ENCODE peak calls at places on chromosomes 13 and 19, in ten cellular contexts. One of them, this sample, is unnamed.

GRCh38 chr13:109738298-109738746 is 48.1 kb downstream of the IRS2 start:
- DNase-seq in NCI-H82: no peak
- DNase-seq in kidney epithelial cell: no peak
- DNase-seq in SHP77: no peak
- DNase-seq in activated T-cell treated with anti-CD3 and anti-CD28 coated beads for 1 hour: no peak
- DNase-seq in activated CD8-positive, alpha-beta memory T cell treated with anti-CD3 and anti-CD28 coated beads for 4 hours: no peak
- DNase-seq in activated naive CD4-positive, alpha-beta T cell treated with Interleukin-2 at 50 U/mL for 16 hours: no peak
- DNase-seq in endodermal cell: peak; percentile 38
- DNase-seq in astrocyte of the hippocampus: no peak
- DNase-seq in iPS DF 19.7: no peak
- DNase-seq in this sample: peak; percentile 86

GRCh38 chr13:49998714-49999624 is 2.1 kb downstream of the TRIM13 start:
- DNase-seq in SHP77: no peak
- DNase-seq in iPS DF 19.7: no peak
- DNase-seq in astrocyte of the hippocampus: no peak
- DNase-seq in kidney epithelial cell: no peak
- DNase-seq in NCI-H82: no peak
- DNase-seq in activated CD8-positive, alpha-beta memory T cell treated with anti-CD3 and anti-CD28 coated beads for 4 hours: no peak
- DNase-seq in activated naive CD4-positive, alpha-beta T cell treated with Interleukin-2 at 50 U/mL for 16 hours: no peak
- DNase-seq in activated T-cell treated with anti-CD3 and anti-CD28 coated beads for 1 hour: no peak
- DNase-seq in endodermal cell: peak; percentile 83
- DNase-seq in this sample: no peak

GRCh38 chr19:12706332-12706718 is 9.9 kb upstream of the FBXW9 start:
- DNase-seq in NCI-H82: no peak
- DNase-seq in activated T-cell treated with anti-CD3 and anti-CD28 coated beads for 1 hour: no peak
- DNase-seq in activated naive CD4-positive, alpha-beta T cell treated with Interleukin-2 at 50 U/mL for 16 hours: no peak
- DNase-seq in activated CD8-positive, alpha-beta memory T cell treated with anti-CD3 and anti-CD28 coated beads for 4 hours: no peak
- DNase-seq in iPS DF 19.7: no peak
- DNase-seq in kidney epithelial cell: no peak
- DNase-seq in SHP77: no peak
- DNase-seq in astrocyte of the hippocampus: no peak
- DNase-seq in endodermal cell: no peak
- DNase-seq in this sample: no peak

GRCh38 chr19:18223860-18224524 is 2.2 kb downstream of the PDE4C start:
- DNase-seq in astrocyte of the hippocampus: peak; percentile 26
- DNase-seq in endodermal cell: peak; percentile 96
- DNase-seq in activated T-cell treated with anti-CD3 and anti-CD28 coated beads for 1 hour: no peak
- DNase-seq in NCI-H82: peak; percentile 94
- DNase-seq in activated naive CD4-positive, alpha-beta T cell treated with Interleukin-2 at 50 U/mL for 16 hours: no peak
- DNase-seq in iPS DF 19.7: no peak
- DNase-seq in activated CD8-positive, alpha-beta memory T cell treated with anti-CD3 and anti-CD28 coated beads for 4 hours: no peak
- DNase-seq in SHP77: no peak
- DNase-seq in kidney epithelial cell: no peak
- DNase-seq in this sample: no peak

GRCh38 chr13:54633461-54633860 is 1604.8 kb downstream of the OLFM4 start:
- DNase-seq in SHP77: no peak
- DNase-seq in activated CD8-positive, alpha-beta memory T cell treated with anti-CD3 and anti-CD28 coated beads for 4 hours: no peak
- DNase-seq in iPS DF 19.7: no peak
- DNase-seq in kidney epithelial cell: no peak
- DNase-seq in endodermal cell: no peak
- DNase-seq in NCI-H82: peak; percentile 40
- DNase-seq in activated T-cell treated with anti-CD3 and anti-CD28 coated beads for 1 hour: no peak
- DNase-seq in astrocyte of the hippocampus: no peak
- DNase-seq in activated naive CD4-positive, alpha-beta T cell treated with Interleukin-2 at 50 U/mL for 16 hours: no peak
- DNase-seq in this sample: no peak

GRCh38 chr19:28213476-28214082 is 999.4 kb downstream of the UQCRFS1 start:
- DNase-seq in astrocyte of the hippocampus: peak; percentile 66
- DNase-seq in activated T-cell treated with anti-CD3 and anti-CD28 coated beads for 1 hour: no peak
- DNase-seq in SHP77: no peak
- DNase-seq in activated naive CD4-positive, alpha-beta T cell treated with Interleukin-2 at 50 U/mL for 16 hours: no peak
- DNase-seq in endodermal cell: no peak
- DNase-seq in NCI-H82: peak; percentile 73
- DNase-seq in activated CD8-positive, alpha-beta memory T cell treated with anti-CD3 and anti-CD28 coated beads for 4 hours: no peak
- DNase-seq in kidney epithelial cell: no peak
- DNase-seq in iPS DF 19.7: peak; percentile 15
- DNase-seq in this sample: no peak

GRCh38 chr13:113291997-113292862 is 4.8 kb upstream of the LAMP1 start:
- DNase-seq in activated naive CD4-positive, alpha-beta T cell treated with Interleukin-2 at 50 U/mL for 16 hours: peak; percentile 37
- DNase-seq in endodermal cell: peak; percentile 68
- DNase-seq in activated T-cell treated with anti-CD3 and anti-CD28 coated beads for 1 hour: peak; percentile 5
- DNase-seq in astrocyte of the hippocampus: peak; percentile 20
- DNase-seq in NCI-H82: no peak
- DNase-seq in activated CD8-positive, alpha-beta memory T cell treated with anti-CD3 and anti-CD28 coated beads for 4 hours: no peak
- DNase-seq in SHP77: peak; percentile 58
- DNase-seq in kidney epithelial cell: no peak
- DNase-seq in iPS DF 19.7: no peak
- DNase-seq in this sample: no peak

GRCh38 chr19:41426952-41427646 is at the start of gene B3GNT8:
- DNase-seq in activated CD8-positive, alpha-beta memory T cell treated with anti-CD3 and anti-CD28 coated beads for 4 hours: no peak
- DNase-seq in SHP77: peak; percentile 72
- DNase-seq in endodermal cell: peak; percentile 96
- DNase-seq in activated T-cell treated with anti-CD3 and anti-CD28 coated beads for 1 hour: peak; percentile 23
- DNase-seq in iPS DF 19.7: no peak
- DNase-seq in astrocyte of the hippocampus: peak; percentile 91
- DNase-seq in NCI-H82: peak; percentile 73
- DNase-seq in activated naive CD4-positive, alpha-beta T cell treated with Interleukin-2 at 50 U/mL for 16 hours: peak; percentile 46
- DNase-seq in kidney epithelial cell: peak; percentile 12
- DNase-seq in this sample: peak; percentile 51

GRCh38 chr19:2715470-2716274 is 5.5 kb downstream of the DIRAS1 start:
- DNase-seq in endodermal cell: no peak
- DNase-seq in kidney epithelial cell: no peak
- DNase-seq in activated CD8-positive, alpha-beta memory T cell treated with anti-CD3 and anti-CD28 coated beads for 4 hours: no peak
- DNase-seq in NCI-H82: no peak
- DNase-seq in iPS DF 19.7: no peak
- DNase-seq in SHP77: no peak
- DNase-seq in astrocyte of the hippocampus: no peak
- DNase-seq in activated T-cell treated with anti-CD3 and anti-CD28 coated beads for 1 hour: no peak
- DNase-seq in activated naive CD4-positive, alpha-beta T cell treated with Interleukin-2 at 50 U/mL for 16 hours: no peak
- DNase-seq in this sample: no peak

GRCh38 chr19:12195501-12195860 is 32.6 kb downstream of the ZNF136 start:
- DNase-seq in iPS DF 19.7: no peak
- DNase-seq in activated naive CD4-positive, alpha-beta T cell treated with Interleukin-2 at 50 U/mL for 16 hours: no peak
- DNase-seq in NCI-H82: no peak
- DNase-seq in endodermal cell: no peak
- DNase-seq in astrocyte of the hippocampus: peak; percentile 20
- DNase-seq in kidney epithelial cell: no peak
- DNase-seq in activated CD8-positive, alpha-beta memory T cell treated with anti-CD3 and anti-CD28 coated beads for 4 hours: no peak
- DNase-seq in activated T-cell treated with anti-CD3 and anti-CD28 coated beads for 1 hour: no peak
- DNase-seq in SHP77: no peak
- DNase-seq in this sample: no peak

GRCh38 chr13:25300861-25301346 is 521 bp upstream of the NUP58 start:
- DNase-seq in iPS DF 19.7: no peak
- DNase-seq in activated CD8-positive, alpha-beta memory T cell treated with anti-CD3 and anti-CD28 coated beads for 4 hours: no peak
- DNase-seq in endodermal cell: peak; percentile 50
- DNase-seq in SHP77: no peak
- DNase-seq in activated naive CD4-positive, alpha-beta T cell treated with Interleukin-2 at 50 U/mL for 16 hours: no peak
- DNase-seq in astrocyte of the hippocampus: no peak
- DNase-seq in NCI-H82: no peak
- DNase-seq in kidney epithelial cell: no peak
- DNase-seq in activated T-cell treated with anti-CD3 and anti-CD28 coated beads for 1 hour: peak; percentile 10
- DNase-seq in this sample: no peak

GRCh38 chr13:40539954-40540706 is 126.3 kb downstream of the FOXO1 start:
- DNase-seq in SHP77: no peak
- DNase-seq in iPS DF 19.7: peak; percentile 78
- DNase-seq in endodermal cell: peak; percentile 75
- DNase-seq in astrocyte of the hippocampus: peak; percentile 92
- DNase-seq in activated T-cell treated with anti-CD3 and anti-CD28 coated beads for 1 hour: no peak
- DNase-seq in activated CD8-positive, alpha-beta memory T cell treated with anti-CD3 and anti-CD28 coated beads for 4 hours: no peak
- DNase-seq in activated naive CD4-positive, alpha-beta T cell treated with Interleukin-2 at 50 U/mL for 16 hours: no peak
- DNase-seq in kidney epithelial cell: peak; percentile 67
- DNase-seq in NCI-H82: no peak
- DNase-seq in this sample: no peak

GRCh38 chr19:2475018-2475701 is 767 bp upstream of the GADD45B start:
- DNase-seq in activated CD8-positive, alpha-beta memory T cell treated with anti-CD3 and anti-CD28 coated beads for 4 hours: peak; percentile 50
- DNase-seq in activated T-cell treated with anti-CD3 and anti-CD28 coated beads for 1 hour: peak; percentile 43
- DNase-seq in NCI-H82: no peak
- DNase-seq in activated naive CD4-positive, alpha-beta T cell treated with Interleukin-2 at 50 U/mL for 16 hours: peak; percentile 74
- DNase-seq in SHP77: no peak
- DNase-seq in astrocyte of the hippocampus: peak; percentile 79
- DNase-seq in kidney epithelial cell: no peak
- DNase-seq in iPS DF 19.7: no peak
- DNase-seq in endodermal cell: peak; percentile 87
- DNase-seq in this sample: no peak

GRCh38 chr19:49888478-49888901 is 8.2 kb downstream of the IL4I1 start:
- DNase-seq in iPS DF 19.7: no peak
- DNase-seq in endodermal cell: no peak
- DNase-seq in activated naive CD4-positive, alpha-beta T cell treated with Interleukin-2 at 50 U/mL for 16 hours: no peak
- DNase-seq in NCI-H82: no peak
- DNase-seq in SHP77: no peak
- DNase-seq in activated T-cell treated with anti-CD3 and anti-CD28 coated beads for 1 hour: no peak
- DNase-seq in activated CD8-positive, alpha-beta memory T cell treated with anti-CD3 and anti-CD28 coated beads for 4 hours: no peak
- DNase-seq in astrocyte of the hippocampus: no peak
- DNase-seq in kidney epithelial cell: no peak
- DNase-seq in this sample: no peak

GRCh38 chr13:101523154-101523669 is 70.7 kb downstream of the ITGBL1 start:
- DNase-seq in endodermal cell: no peak
- DNase-seq in SHP77: no peak
- DNase-seq in astrocyte of the hippocampus: no peak
- DNase-seq in iPS DF 19.7: no peak
- DNase-seq in NCI-H82: no peak
- DNase-seq in kidney epithelial cell: no peak
- DNase-seq in activated T-cell treated with anti-CD3 and anti-CD28 coated beads for 1 hour: no peak
- DNase-seq in activated naive CD4-positive, alpha-beta T cell treated with Interleukin-2 at 50 U/mL for 16 hours: no peak
- DNase-seq in activated CD8-positive, alpha-beta memory T cell treated with anti-CD3 and anti-CD28 coated beads for 4 hours: no peak
- DNase-seq in this sample: no peak

GRCh38 chr13:40211586-40211968 is 454.9 kb downstream of the FOXO1 start:
- DNase-seq in activated T-cell treated with anti-CD3 and anti-CD28 coated beads for 1 hour: no peak
- DNase-seq in NCI-H82: no peak
- DNase-seq in kidney epithelial cell: no peak
- DNase-seq in iPS DF 19.7: no peak
- DNase-seq in astrocyte of the hippocampus: no peak
- DNase-seq in activated naive CD4-positive, alpha-beta T cell treated with Interleukin-2 at 50 U/mL for 16 hours: no peak
- DNase-seq in SHP77: no peak
- DNase-seq in endodermal cell: peak; percentile 45
- DNase-seq in activated CD8-positive, alpha-beta memory T cell treated with anti-CD3 and anti-CD28 coated beads for 4 hours: no peak
- DNase-seq in this sample: no peak

GRCh38 chr13:26743971-26744370 is 16.6 kb downstream of the GPR12 start:
- DNase-seq in SHP77: no peak
- DNase-seq in kidney epithelial cell: no peak
- DNase-seq in activated T-cell treated with anti-CD3 and anti-CD28 coated beads for 1 hour: no peak
- DNase-seq in astrocyte of the hippocampus: no peak
- DNase-seq in endodermal cell: no peak
- DNase-seq in activated CD8-positive, alpha-beta memory T cell treated with anti-CD3 and anti-CD28 coated beads for 4 hours: no peak
- DNase-seq in NCI-H82: peak; percentile 24
- DNase-seq in iPS DF 19.7: no peak
- DNase-seq in activated naive CD4-positive, alpha-beta T cell treated with Interleukin-2 at 50 U/mL for 16 hours: no peak
- DNase-seq in this sample: no peak

GRCh38 chr19:2469102-2469914 is 6.6 kb upstream of the GADD45B start:
- DNase-seq in SHP77: no peak
- DNase-seq in NCI-H82: no peak
- DNase-seq in activated CD8-positive, alpha-beta memory T cell treated with anti-CD3 and anti-CD28 coated beads for 4 hours: no peak
- DNase-seq in iPS DF 19.7: no peak
- DNase-seq in astrocyte of the hippocampus: peak; percentile 84
- DNase-seq in activated naive CD4-positive, alpha-beta T cell treated with Interleukin-2 at 50 U/mL for 16 hours: no peak
- DNase-seq in endodermal cell: peak; percentile 88
- DNase-seq in kidney epithelial cell: peak; percentile 93
- DNase-seq in activated T-cell treated with anti-CD3 and anti-CD28 coated beads for 1 hour: no peak
- DNase-seq in this sample: no peak

GRCh38 chr19:42655748-42656147 is 61.0 kb upstream of the CEACAM8 start:
- DNase-seq in iPS DF 19.7: no peak
- DNase-seq in activated naive CD4-positive, alpha-beta T cell treated with Interleukin-2 at 50 U/mL for 16 hours: no peak
- DNase-seq in activated T-cell treated with anti-CD3 and anti-CD28 coated beads for 1 hour: no peak
- DNase-seq in activated CD8-positive, alpha-beta memory T cell treated with anti-CD3 and anti-CD28 coated beads for 4 hours: no peak
- DNase-seq in NCI-H82: no peak
- DNase-seq in astrocyte of the hippocampus: no peak
- DNase-seq in kidney epithelial cell: no peak
- DNase-seq in endodermal cell: no peak
- DNase-seq in SHP77: no peak
- DNase-seq in this sample: no peak

GRCh38 chr13:93169980-93170379 is 56.6 kb upstream of the GPC6 start:
- DNase-seq in iPS DF 19.7: no peak
- DNase-seq in kidney epithelial cell: peak; percentile 98
- DNase-seq in endodermal cell: no peak
- DNase-seq in activated CD8-positive, alpha-beta memory T cell treated with anti-CD3 and anti-CD28 coated beads for 4 hours: no peak
- DNase-seq in activated naive CD4-positive, alpha-beta T cell treated with Interleukin-2 at 50 U/mL for 16 hours: no peak
- DNase-seq in activated T-cell treated with anti-CD3 and anti-CD28 coated beads for 1 hour: no peak
- DNase-seq in SHP77: peak; percentile 8
- DNase-seq in NCI-H82: no peak
- DNase-seq in astrocyte of the hippocampus: peak; percentile 58
- DNase-seq in this sample: peak; percentile 98

GRCh38 chr13:41825691-41826090 is 135.2 kb downstream of the VWA8 start:
- DNase-seq in endodermal cell: no peak
- DNase-seq in activated T-cell treated with anti-CD3 and anti-CD28 coated beads for 1 hour: no peak
- DNase-seq in iPS DF 19.7: no peak
- DNase-seq in astrocyte of the hippocampus: no peak
- DNase-seq in activated naive CD4-positive, alpha-beta T cell treated with Interleukin-2 at 50 U/mL for 16 hours: no peak
- DNase-seq in kidney epithelial cell: no peak
- DNase-seq in NCI-H82: no peak
- DNase-seq in activated CD8-positive, alpha-beta memory T cell treated with anti-CD3 and anti-CD28 coated beads for 4 hours: no peak
- DNase-seq in SHP77: no peak
- DNase-seq in this sample: no peak

GRCh38 chr19:11033763-11034162 is 55.5 kb upstream of the LDLR start:
- DNase-seq in iPS DF 19.7: no peak
- DNase-seq in SHP77: no peak
- DNase-seq in kidney epithelial cell: no peak
- DNase-seq in astrocyte of the hippocampus: no peak
- DNase-seq in activated T-cell treated with anti-CD3 and anti-CD28 coated beads for 1 hour: no peak
- DNase-seq in NCI-H82: no peak
- DNase-seq in activated CD8-positive, alpha-beta memory T cell treated with anti-CD3 and anti-CD28 coated beads for 4 hours: no peak
- DNase-seq in endodermal cell: no peak
- DNase-seq in activated naive CD4-positive, alpha-beta T cell treated with Interleukin-2 at 50 U/mL for 16 hours: no peak
- DNase-seq in this sample: no peak

GRCh38 chr13:39452412-39452811 is 150.6 kb downstream of the LHFPL6 start:
- DNase-seq in activated CD8-positive, alpha-beta memory T cell treated with anti-CD3 and anti-CD28 coated beads for 4 hours: no peak
- DNase-seq in SHP77: no peak
- DNase-seq in endodermal cell: no peak
- DNase-seq in kidney epithelial cell: no peak
- DNase-seq in activated naive CD4-positive, alpha-beta T cell treated with Interleukin-2 at 50 U/mL for 16 hours: no peak
- DNase-seq in NCI-H82: peak; percentile 68
- DNase-seq in iPS DF 19.7: no peak
- DNase-seq in activated T-cell treated with anti-CD3 and anti-CD28 coated beads for 1 hour: no peak
- DNase-seq in astrocyte of the hippocampus: peak; percentile 28
- DNase-seq in this sample: no peak

GRCh38 chr19:11195681-11196080 is 1.7 kb downstream of the KANK2 start:
- DNase-seq in SHP77: no peak
- DNase-seq in activated CD8-positive, alpha-beta memory T cell treated with anti-CD3 and anti-CD28 coated beads for 4 hours: no peak
- DNase-seq in endodermal cell: no peak
- DNase-seq in kidney epithelial cell: no peak
- DNase-seq in NCI-H82: no peak
- DNase-seq in iPS DF 19.7: no peak
- DNase-seq in activated T-cell treated with anti-CD3 and anti-CD28 coated beads for 1 hour: no peak
- DNase-seq in activated naive CD4-positive, alpha-beta T cell treated with Interleukin-2 at 50 U/mL for 16 hours: no peak
- DNase-seq in astrocyte of the hippocampus: no peak
- DNase-seq in this sample: no peak

GRCh38 chr19:56727731-56728130 is 56.2 kb upstream of the ZNF835 start:
- DNase-seq in SHP77: no peak
- DNase-seq in NCI-H82: no peak
- DNase-seq in activated CD8-positive, alpha-beta memory T cell treated with anti-CD3 and anti-CD28 coated beads for 4 hours: no peak
- DNase-seq in activated T-cell treated with anti-CD3 and anti-CD28 coated beads for 1 hour: no peak
- DNase-seq in kidney epithelial cell: no peak
- DNase-seq in activated naive CD4-positive, alpha-beta T cell treated with Interleukin-2 at 50 U/mL for 16 hours: no peak
- DNase-seq in astrocyte of the hippocampus: no peak
- DNase-seq in iPS DF 19.7: no peak
- DNase-seq in endodermal cell: no peak
- DNase-seq in this sample: no peak

GRCh38 chr13:44592448-44592847 is 16.3 kb upstream of the TSC22D1 start:
- DNase-seq in SHP77: no peak
- DNase-seq in iPS DF 19.7: no peak
- DNase-seq in NCI-H82: no peak
- DNase-seq in activated CD8-positive, alpha-beta memory T cell treated with anti-CD3 and anti-CD28 coated beads for 4 hours: no peak
- DNase-seq in activated naive CD4-positive, alpha-beta T cell treated with Interleukin-2 at 50 U/mL for 16 hours: no peak
- DNase-seq in endodermal cell: no peak
- DNase-seq in kidney epithelial cell: no peak
- DNase-seq in astrocyte of the hippocampus: no peak
- DNase-seq in activated T-cell treated with anti-CD3 and anti-CD28 coated beads for 1 hour: no peak
- DNase-seq in this sample: no peak

GRCh38 chr19:10431254-10431942 is 11.1 kb downstream of the PDE4A start:
- DNase-seq in endodermal cell: peak; percentile 70
- DNase-seq in activated naive CD4-positive, alpha-beta T cell treated with Interleukin-2 at 50 U/mL for 16 hours: peak; percentile 55
- DNase-seq in iPS DF 19.7: no peak
- DNase-seq in NCI-H82: no peak
- DNase-seq in kidney epithelial cell: no peak
- DNase-seq in SHP77: no peak
- DNase-seq in activated T-cell treated with anti-CD3 and anti-CD28 coated beads for 1 hour: no peak
- DNase-seq in astrocyte of the hippocampus: no peak
- DNase-seq in activated CD8-positive, alpha-beta memory T cell treated with anti-CD3 and anti-CD28 coated beads for 4 hours: no peak
- DNase-seq in this sample: no peak

GRCh38 chr13:93963266-93964131 is 516.0 kb downstream of the DCT start:
- DNase-seq in activated T-cell treated with anti-CD3 and anti-CD28 coated beads for 1 hour: no peak
- DNase-seq in astrocyte of the hippocampus: peak; percentile 28
- DNase-seq in iPS DF 19.7: no peak
- DNase-seq in NCI-H82: peak; percentile 84
- DNase-seq in activated CD8-positive, alpha-beta memory T cell treated with anti-CD3 and anti-CD28 coated beads for 4 hours: no peak
- DNase-seq in kidney epithelial cell: peak; percentile 16
- DNase-seq in activated naive CD4-positive, alpha-beta T cell treated with Interleukin-2 at 50 U/mL for 16 hours: no peak
- DNase-seq in SHP77: peak; percentile 90
- DNase-seq in endodermal cell: no peak
- DNase-seq in this sample: no peak

This sample was measured in epithelial cell of prostate.